ENCODE peak calls at places on chromosomes 16 and 17, in ten cellular contexts. One of them, this sample, is unnamed.

GRCh38 chr17:78278139-78278741 is 46.8 kb downstream of the TMEM235 start:
- DNase-seq in MM.1S: peak; percentile 82
- DNase-seq in mesendoderm: peak; percentile 68
- DNase-seq in HCEC 1CT: no peak
- DNase-seq in choroid plexus epithelial cell: no peak
- DNase-seq in ecto neural progenitor cell: peak; percentile 74
- DNase-seq in mesenchymal stem cell: no peak
- DNase-seq in left ventricle myocardium superior: no peak
- DNase-seq in LoVo: no peak
- DNase-seq in SK-N-DZ: no peak
- DNase-seq in this sample: no peak

GRCh38 chr16:719815-720506 is 985 bp upstream of the ANTKMT start:
- DNase-seq in left ventricle myocardium superior: no peak
- DNase-seq in ecto neural progenitor cell: no peak
- DNase-seq in mesendoderm: no peak
- DNase-seq in MM.1S: no peak
- DNase-seq in HCEC 1CT: no peak
- DNase-seq in choroid plexus epithelial cell: no peak
- DNase-seq in mesenchymal stem cell: peak; percentile 29
- DNase-seq in LoVo: peak; percentile 58
- DNase-seq in SK-N-DZ: peak; percentile 92
- DNase-seq in this sample: peak; percentile 87

GRCh38 chr17:31491794-31492171 is 100.3 kb downstream of the RAB11FIP4 start:
- DNase-seq in choroid plexus epithelial cell: no peak
- DNase-seq in mesendoderm: no peak
- DNase-seq in SK-N-DZ: no peak
- DNase-seq in mesenchymal stem cell: no peak
- DNase-seq in HCEC 1CT: no peak
- DNase-seq in LoVo: no peak
- DNase-seq in ecto neural progenitor cell: no peak
- DNase-seq in left ventricle myocardium superior: no peak
- DNase-seq in MM.1S: no peak
- DNase-seq in this sample: no peak

GRCh38 chr16:81514041-81514559 is 69.5 kb downstream of the CMIP start:
- DNase-seq in HCEC 1CT: no peak
- DNase-seq in MM.1S: no peak
- DNase-seq in mesendoderm: no peak
- DNase-seq in choroid plexus epithelial cell: no peak
- DNase-seq in SK-N-DZ: no peak
- DNase-seq in mesenchymal stem cell: peak; percentile 64
- DNase-seq in LoVo: no peak
- DNase-seq in left ventricle myocardium superior: no peak
- DNase-seq in ecto neural progenitor cell: no peak
- DNase-seq in this sample: no peak

GRCh38 chr17:76585649-76586593 is at the start of gene ST6GALNAC2:
- DNase-seq in SK-N-DZ: no peak
- DNase-seq in LoVo: peak; percentile 68
- DNase-seq in MM.1S: no peak
- DNase-seq in mesenchymal stem cell: peak; percentile 55
- DNase-seq in choroid plexus epithelial cell: no peak
- DNase-seq in ecto neural progenitor cell: peak; percentile 81
- DNase-seq in HCEC 1CT: peak; percentile 23
- DNase-seq in mesendoderm: peak; percentile 58
- DNase-seq in left ventricle myocardium superior: peak; percentile 86
- DNase-seq in this sample: peak; percentile 74

GRCh38 chr17:44331249-44331760 is 6.7 kb upstream of the SLC25A39 start:
- DNase-seq in mesendoderm: peak; percentile 84
- DNase-seq in HCEC 1CT: peak; percentile 43
- DNase-seq in mesenchymal stem cell: peak; percentile 81
- DNase-seq in choroid plexus epithelial cell: peak; percentile 80
- DNase-seq in left ventricle myocardium superior: peak; percentile 52
- DNase-seq in MM.1S: peak; percentile 90
- DNase-seq in SK-N-DZ: peak; percentile 91
- DNase-seq in ecto neural progenitor cell: peak; percentile 81
- DNase-seq in LoVo: peak; percentile 76
- DNase-seq in this sample: peak; percentile 79

GRCh38 chr16:85557083-85557975 is 55.8 kb upstream of the GSE1 start:
- DNase-seq in mesendoderm: no peak
- DNase-seq in left ventricle myocardium superior: no peak
- DNase-seq in choroid plexus epithelial cell: peak; percentile 20
- DNase-seq in ecto neural progenitor cell: no peak
- DNase-seq in MM.1S: peak; percentile 18
- DNase-seq in mesenchymal stem cell: peak; percentile 64
- DNase-seq in SK-N-DZ: no peak
- DNase-seq in HCEC 1CT: peak; percentile 11
- DNase-seq in LoVo: peak; percentile 30
- DNase-seq in this sample: no peak

GRCh38 chr16:12195296-12195695 is 218.8 kb downstream of the SNX29 start:
- DNase-seq in mesendoderm: no peak
- DNase-seq in SK-N-DZ: no peak
- DNase-seq in mesenchymal stem cell: no peak
- DNase-seq in HCEC 1CT: no peak
- DNase-seq in left ventricle myocardium superior: no peak
- DNase-seq in choroid plexus epithelial cell: no peak
- DNase-seq in MM.1S: no peak
- DNase-seq in LoVo: no peak
- DNase-seq in ecto neural progenitor cell: no peak
- DNase-seq in this sample: no peak

This sample was measured in SW480.